ENCODE peak calls at places on chromosome 3, in four cellular contexts. One of them, this sample, is unnamed.

GRCh38 chr3:35721628-35722027 is 82.3 kb downstream of the ARPP21 start:
- DNase-seq in amniotic epithelial cell: no peak
- DNase-seq in T-helper 1 cell: no peak
- DNase-seq in effector memory CD4-positive, alpha-beta T cell: no peak
- DNase-seq in this sample: no peak

GRCh38 chr3:133535971-133536634 is 37.4 kb upstream of the CDV3 start:
- DNase-seq in amniotic epithelial cell: peak; percentile 94
- DNase-seq in effector memory CD4-positive, alpha-beta T cell: no peak
- DNase-seq in T-helper 1 cell: no peak
- DNase-seq in this sample: peak; percentile 95

GRCh38 chr3:99633887-99634558 is 4.4 kb upstream of the COL8A1 start:
- DNase-seq in T-helper 1 cell: no peak
- DNase-seq in effector memory CD4-positive, alpha-beta T cell: no peak
- DNase-seq in amniotic epithelial cell: no peak
- DNase-seq in this sample: no peak

GRCh38 chr3:181709537-181710279 is 2.0 kb upstream of the SOX2 start:
- DNase-seq in T-helper 1 cell: no peak
- DNase-seq in amniotic epithelial cell: peak; percentile 39
- DNase-seq in effector memory CD4-positive, alpha-beta T cell: no peak
- DNase-seq in this sample: peak; percentile 52

GRCh38 chr3:2898591-2899353 is 211.4 kb downstream of the IL5RA start:
- DNase-seq in effector memory CD4-positive, alpha-beta T cell: no peak
- DNase-seq in amniotic epithelial cell: no peak
- DNase-seq in T-helper 1 cell: no peak
- DNase-seq in this sample: no peak

GRCh38 chr3:32000877-32001276 is 19.3 kb downstream of the ZNF860 start:
- DNase-seq in effector memory CD4-positive, alpha-beta T cell: no peak
- DNase-seq in T-helper 1 cell: no peak
- DNase-seq in amniotic epithelial cell: no peak
- DNase-seq in this sample: no peak

GRCh38 chr3:178202199-178202598 is 334.0 kb upstream of the KCNMB2 start:
- DNase-seq in amniotic epithelial cell: no peak
- DNase-seq in effector memory CD4-positive, alpha-beta T cell: no peak
- DNase-seq in T-helper 1 cell: no peak
- DNase-seq in this sample: no peak

GRCh38 chr3:17638351-17638750 is 104.1 kb downstream of the TBC1D5 start:
- DNase-seq in amniotic epithelial cell: peak; percentile 58
- DNase-seq in T-helper 1 cell: no peak
- DNase-seq in effector memory CD4-positive, alpha-beta T cell: no peak
- DNase-seq in this sample: peak; percentile 17

GRCh38 chr3:141303481-141304223 is 64.7 kb upstream of the ZBTB38 start:
- DNase-seq in T-helper 1 cell: no peak
- DNase-seq in amniotic epithelial cell: peak; percentile 76
- DNase-seq in effector memory CD4-positive, alpha-beta T cell: peak; percentile 22
- DNase-seq in this sample: peak; percentile 84

GRCh38 chr3:196966526-196967401 is 1.9 kb downstream of the PIGZ start:
- DNase-seq in T-helper 1 cell: no peak
- DNase-seq in amniotic epithelial cell: peak; percentile 35
- DNase-seq in effector memory CD4-positive, alpha-beta T cell: no peak
- DNase-seq in this sample: no peak

GRCh38 chr3:70999730-71000129 is 583.8 kb downstream of the FOXP1 start:
- DNase-seq in effector memory CD4-positive, alpha-beta T cell: no peak
- DNase-seq in T-helper 1 cell: no peak
- DNase-seq in amniotic epithelial cell: peak; percentile 68
- DNase-seq in this sample: peak; percentile 86

GRCh38 chr3:167453815-167454214 is 20.0 kb downstream of the SERPINI2 start:
- DNase-seq in amniotic epithelial cell: no peak
- DNase-seq in effector memory CD4-positive, alpha-beta T cell: no peak
- DNase-seq in T-helper 1 cell: no peak
- DNase-seq in this sample: no peak

GRCh38 chr3:46695177-46695961 is 1.9 kb upstream of the ALS2CL start:
- DNase-seq in effector memory CD4-positive, alpha-beta T cell: no peak
- DNase-seq in amniotic epithelial cell: no peak
- DNase-seq in T-helper 1 cell: no peak
- DNase-seq in this sample: peak; percentile 34

GRCh38 chr3:41075958-41076357 is 123.3 kb upstream of the CTNNB1 start:
- DNase-seq in T-helper 1 cell: no peak
- DNase-seq in effector memory CD4-positive, alpha-beta T cell: no peak
- DNase-seq in amniotic epithelial cell: peak; percentile 78
- DNase-seq in this sample: peak; percentile 1

GRCh38 chr3:12400795-12401194 is 83.5 kb upstream of the TSEN2 start:
- DNase-seq in effector memory CD4-positive, alpha-beta T cell: no peak
- DNase-seq in T-helper 1 cell: no peak
- DNase-seq in amniotic epithelial cell: peak; percentile 86
- DNase-seq in this sample: peak; percentile 67

GRCh38 chr3:145243875-145244274 is 917.1 kb downstream of the PLOD2 start:
- DNase-seq in effector memory CD4-positive, alpha-beta T cell: no peak
- DNase-seq in T-helper 1 cell: no peak
- DNase-seq in amniotic epithelial cell: peak; percentile 97
- DNase-seq in this sample: peak; percentile 34

GRCh38 chr3:114635878-114636277 is 342.1 kb downstream of the TIGIT start:
- DNase-seq in T-helper 1 cell: no peak
- DNase-seq in effector memory CD4-positive, alpha-beta T cell: no peak
- DNase-seq in amniotic epithelial cell: no peak
- DNase-seq in this sample: no peak

GRCh38 chr3:110789315-110789714 is 282.3 kb upstream of the NECTIN3 start:
- DNase-seq in effector memory CD4-positive, alpha-beta T cell: no peak
- DNase-seq in T-helper 1 cell: no peak
- DNase-seq in amniotic epithelial cell: peak; percentile 76
- DNase-seq in this sample: peak; percentile 78

GRCh38 chr3:48879307-48879993 is 19.2 kb downstream of the SLC25A20 start:
- DNase-seq in T-helper 1 cell: no peak
- DNase-seq in effector memory CD4-positive, alpha-beta T cell: no peak
- DNase-seq in amniotic epithelial cell: no peak
- DNase-seq in this sample: no peak

GRCh38 chr3:62481972-62482371 is 108.6 kb upstream of the FEZF2 start:
- DNase-seq in T-helper 1 cell: no peak
- DNase-seq in effector memory CD4-positive, alpha-beta T cell: no peak
- DNase-seq in amniotic epithelial cell: no peak
- DNase-seq in this sample: no peak

GRCh38 chr3:76063019-76063418 is 277.7 kb upstream of the ZNF717 start:
- DNase-seq in effector memory CD4-positive, alpha-beta T cell: no peak
- DNase-seq in amniotic epithelial cell: peak; percentile 79
- DNase-seq in T-helper 1 cell: no peak
- DNase-seq in this sample: peak; percentile 36

GRCh38 chr3:10242182-10243065 is 5.8 kb upstream of the TATDN2 start:
- DNase-seq in T-helper 1 cell: peak; percentile 48
- DNase-seq in amniotic epithelial cell: peak; percentile 90
- DNase-seq in effector memory CD4-positive, alpha-beta T cell: peak; percentile 59
- DNase-seq in this sample: peak; percentile 86

GRCh38 chr3:186421946-186422345 is 59.9 kb upstream of the DGKG start:
- DNase-seq in amniotic epithelial cell: no peak
- DNase-seq in effector memory CD4-positive, alpha-beta T cell: no peak
- DNase-seq in T-helper 1 cell: no peak
- DNase-seq in this sample: no peak

GRCh38 chr3:59313365-59313764 is 263.5 kb upstream of the CFAP20DC start:
- DNase-seq in effector memory CD4-positive, alpha-beta T cell: no peak
- DNase-seq in T-helper 1 cell: no peak
- DNase-seq in amniotic epithelial cell: peak; percentile 64
- DNase-seq in this sample: peak; percentile 46

GRCh38 chr3:112319516-112320276 is 13.3 kb upstream of the CD200 start:
- DNase-seq in amniotic epithelial cell: no peak
- DNase-seq in effector memory CD4-positive, alpha-beta T cell: no peak
- DNase-seq in T-helper 1 cell: no peak
- DNase-seq in this sample: no peak

GRCh38 chr3:170726976-170727661 is 141.2 kb upstream of the SLC7A14 start:
- DNase-seq in amniotic epithelial cell: peak; percentile 92
- DNase-seq in effector memory CD4-positive, alpha-beta T cell: no peak
- DNase-seq in T-helper 1 cell: no peak
- DNase-seq in this sample: peak; percentile 91

GRCh38 chr3:125120370-125121122 is 64.7 kb upstream of the HEG1 start:
- DNase-seq in amniotic epithelial cell: no peak
- DNase-seq in T-helper 1 cell: no peak
- DNase-seq in effector memory CD4-positive, alpha-beta T cell: no peak
- DNase-seq in this sample: no peak

GRCh38 chr3:46846624-46847542 is 16.4 kb downstream of the MYL3 start:
- DNase-seq in effector memory CD4-positive, alpha-beta T cell: no peak
- DNase-seq in T-helper 1 cell: no peak
- DNase-seq in amniotic epithelial cell: no peak
- DNase-seq in this sample: no peak

GRCh38 chr3:194051554-194052175 is 84.3 kb upstream of the HES1 start:
- DNase-seq in T-helper 1 cell: no peak
- DNase-seq in amniotic epithelial cell: no peak
- DNase-seq in effector memory CD4-positive, alpha-beta T cell: no peak
- DNase-seq in this sample: no peak

GRCh38 chr3:175895731-175896130 is 1036.6 kb downstream of the NAALADL2 start:
- DNase-seq in amniotic epithelial cell: no peak
- DNase-seq in effector memory CD4-positive, alpha-beta T cell: no peak
- DNase-seq in T-helper 1 cell: no peak
- DNase-seq in this sample: no peak

GRCh38 chr3:76735153-76735552 is 304.7 kb upstream of the ROBO2 start:
- DNase-seq in effector memory CD4-positive, alpha-beta T cell: no peak
- DNase-seq in amniotic epithelial cell: no peak
- DNase-seq in T-helper 1 cell: no peak
- DNase-seq in this sample: no peak

GRCh38 chr3:189186093-189186492 is 14.3 kb downstream of the TPRG1 start:
- DNase-seq in effector memory CD4-positive, alpha-beta T cell: no peak
- DNase-seq in T-helper 1 cell: no peak
- DNase-seq in amniotic epithelial cell: peak; percentile 64
- DNase-seq in this sample: peak; percentile 1

GRCh38 chr3:98388147-98388546 is 2.3 kb upstream of the OR5K3 start:
- DNase-seq in amniotic epithelial cell: no peak
- DNase-seq in T-helper 1 cell: no peak
- DNase-seq in effector memory CD4-positive, alpha-beta T cell: no peak
- DNase-seq in this sample: no peak

GRCh38 chr3:74079961-74080562 is 455.3 kb upstream of the PDZRN3 start:
- DNase-seq in amniotic epithelial cell: no peak
- DNase-seq in T-helper 1 cell: no peak
- DNase-seq in effector memory CD4-positive, alpha-beta T cell: no peak
- DNase-seq in this sample: no peak

GRCh38 chr3:177131927-177132636 is 65.2 kb downstream of the TBL1XR1 start:
- DNase-seq in amniotic epithelial cell: no peak
- DNase-seq in effector memory CD4-positive, alpha-beta T cell: no peak
- DNase-seq in T-helper 1 cell: no peak
- DNase-seq in this sample: no peak

GRCh38 chr3:69842789-69843188 is 103.5 kb downstream of the MITF start:
- DNase-seq in effector memory CD4-positive, alpha-beta T cell: no peak
- DNase-seq in T-helper 1 cell: no peak
- DNase-seq in amniotic epithelial cell: no peak
- DNase-seq in this sample: no peak

This sample was measured in EH.